ENCODE peak calls at places on chromosomes 7 and 10, in five cellular contexts. C is SK-N-SH, E is GM12878, S is K562, Y is HepG2. I is an unnamed sample.

GRCh38 chr10:21912583-21912982 is 90.9 kb downstream of the DNAJC1 start:
- DNase-seq in C (no peak), E (no peak), S (no peak), Y (no peak), I (no peak)

GRCh38 chr10:6242089-6242488 is 39.4 kb downstream of the PFKFB3 start:
- DNase-seq in C (no peak), E (no peak), S (no peak), Y (no peak), I (no peak)

GRCh38 chr10:43225787-43226153 is 41.1 kb downstream of the RASGEF1A start:
- DNase-seq in C (no peak), E (no peak), S (no peak), Y (no peak), I (no peak)

GRCh38 chr10:113991091-113991860 is 52.4 kb upstream of the ADRB1 start:
- DNase-seq in C (no peak), E (no peak), S (no peak), Y (no peak), I (no peak)

GRCh38 chr7:78530351-78530750 is 731.8 kb downstream of the PHTF2 start:
- DNase-seq in C (no peak), E (no peak), S (no peak), Y (peak; percentile 21), I (no peak)

GRCh38 chr10:102578782-102579181 is 65.5 kb upstream of the TRIM8 start:
- DNase-seq in C (no peak), E (no peak), S (no peak), Y (no peak), I (no peak)

GRCh38 chr10:15369642-15370211 is 1.4 kb downstream of the FAM171A1 start:
- DNase-seq in C (peak; percentile 64), E (no peak), S (no peak), Y (no peak), I (peak; percentile 32)

GRCh38 chr10:60428387-60428737 is 38.7 kb upstream of the ANK3 start:
- DNase-seq in C (no peak), E (no peak), S (no peak), Y (no peak), I (no peak)

GRCh38 chr10:131218811-131219583 is 92.5 kb downstream of the TCERG1L start:
- DNase-seq in C (no peak), E (no peak), S (no peak), Y (no peak), I (no peak)

GRCh38 chr7:108030536-108030935 is 27.6 kb upstream of the LAMB1 start:
- DNase-seq in C (no peak), E (no peak), S (no peak), Y (no peak), I (no peak)

GRCh38 chr10:123761666-123762230 is 95.6 kb downstream of the GPR26 start:
- DNase-seq in C (no peak), E (no peak), S (no peak), Y (no peak), I (no peak)

DNA sequence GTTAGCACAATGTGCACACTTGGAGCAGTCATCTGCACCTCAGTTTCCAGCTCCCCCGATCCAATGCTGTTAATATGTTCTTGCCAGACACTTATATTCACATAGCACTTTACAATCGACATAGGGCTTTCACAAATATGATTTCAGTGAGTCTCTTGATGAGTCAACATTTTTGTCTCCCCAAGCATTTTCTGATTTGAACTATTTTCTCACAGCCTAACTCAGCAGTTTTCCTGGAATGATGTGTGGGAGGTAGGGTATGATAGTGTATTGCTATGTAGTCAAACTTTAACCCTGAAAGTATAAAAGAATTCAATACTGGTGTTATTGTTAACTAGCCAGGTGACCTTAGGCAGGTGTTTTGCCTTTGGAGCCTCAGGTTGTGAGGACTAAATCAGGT is 82.5 kb upstream of the LRGUK start:
- DNase-seq in C (no peak), E (no peak), S (peak; percentile 30), Y (no peak), I (no peak)
- TF ChIP-seq FOXM1 in C (no peak), E (no peak), S (no peak), Y (no peak), I (no peak)

GRCh38 chr7:45181286-45181960 is 23.8 kb downstream of the RAMP3 start:
- DNase-seq in C (no peak), E (no peak), S (no peak), Y (no peak), I (no peak)
- TF ChIP-seq FOXM1 in C (no peak), E (no peak), S (no peak), Y (no peak), I (no peak)

DNA sequence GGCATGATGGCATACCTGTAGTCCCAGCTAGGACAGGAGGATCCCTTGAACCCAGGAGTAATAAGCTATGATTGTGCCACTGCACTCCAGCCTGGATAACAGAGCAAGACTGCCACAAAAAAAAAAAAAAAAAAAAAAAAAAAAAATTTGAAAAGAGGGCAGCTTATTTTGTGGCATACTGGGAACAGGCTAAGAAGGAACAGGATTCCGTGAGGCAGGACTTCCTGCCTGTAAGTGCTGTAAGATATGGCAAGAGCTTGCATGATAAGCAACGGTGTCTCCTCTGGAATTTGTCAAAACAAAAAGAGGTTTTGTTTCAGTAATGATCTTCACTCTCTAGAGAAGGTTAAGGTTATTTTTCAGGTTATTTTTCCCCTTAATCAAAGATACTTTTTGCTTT is 101.1 kb downstream of the ABCC2 start:
- DNase-seq in C (no peak), E (no peak), S (no peak), Y (no peak), I (no peak)
- TF ChIP-seq FOXM1 in C (no peak), E (no peak), S (no peak), Y (no peak), I (no peak)

DNA sequence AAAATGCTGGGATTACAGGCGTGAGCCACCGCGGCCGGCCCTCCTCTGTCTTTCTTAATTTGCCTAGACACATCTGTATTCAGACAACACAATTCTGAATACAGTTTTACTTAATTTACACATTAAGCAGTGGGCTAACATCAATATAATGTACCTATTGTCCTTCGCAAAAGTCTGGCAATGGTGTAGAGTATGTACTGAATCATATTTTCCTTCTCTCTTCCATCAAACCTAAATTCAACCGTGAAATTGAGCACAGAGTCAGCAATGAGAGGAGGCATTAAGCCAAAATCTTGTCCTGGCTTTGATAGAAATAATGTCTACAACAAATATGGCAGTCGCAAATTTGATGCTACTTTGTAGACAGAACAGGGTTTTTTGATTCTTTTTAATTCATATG is 30.4 kb downstream of the FZD9 start:
- DNase-seq in C (no peak), E (no peak), S (no peak), Y (no peak), I (no peak)
- TF ChIP-seq FOXM1 in C (no peak), E (no peak), S (no peak), Y (no peak), I (no peak)

GRCh38 chr7:2198206-2198605 is 34.5 kb downstream of the MAD1L1 start:
- DNase-seq in C (peak; percentile 26), E (no peak), S (no peak), Y (no peak), I (no peak)
- TF ChIP-seq FOXM1 in C (no peak), E (no peak), S (no peak), Y (no peak), I (no peak)

I was measured in HEK293T.